ENCODE peak calls at places on chromosomes 6 and 20, in eight cellular contexts. One of them, this sample, is unnamed. For H3K9me3, the result is how much of the 10 kb centered on the place peaks cover.

GRCh38 chr20:25285856-25286798 is 38.2 kb downstream of the PYGB start:
- DNase-seq in GM23248: no peak
- DNase-seq in neuronal stem cell: no peak
- DNase-seq in lower lobe of right lung: peak
- DNase-seq in AG04450: no peak
- DNase-seq in CD8-positive, alpha-beta T cell: no peak
- DNase-seq in heart left ventricle: peak
- DNase-seq in adrenal gland: peak
- DNase-seq in this sample: peak

GRCh38 chr6:37113976-37114375 is 56.0 kb upstream of the PIM1 start:
- DNase-seq in GM23248: no peak
- DNase-seq in neuronal stem cell: no peak
- DNase-seq in lower lobe of right lung: no peak
- DNase-seq in AG04450: no peak
- DNase-seq in CD8-positive, alpha-beta T cell: no peak
- DNase-seq in heart left ventricle: no peak
- DNase-seq in adrenal gland: no peak
- DNase-seq in this sample: no peak

GRCh38 chr6:16332175-16332542 is 93.8 kb downstream of the GMPR start:
- DNase-seq in GM23248: peak
- DNase-seq in neuronal stem cell: peak
- DNase-seq in lower lobe of right lung: peak
- DNase-seq in AG04450: no peak
- DNase-seq in CD8-positive, alpha-beta T cell: peak
- DNase-seq in heart left ventricle: peak
- DNase-seq in adrenal gland: peak
- DNase-seq in this sample: peak

GRCh38 chr20:29326376-29327070 is 1930.9 kb upstream of the DEFB115 start:
- DNase-seq in GM23248: no peak
- DNase-seq in neuronal stem cell: no peak
- DNase-seq in lower lobe of right lung: no peak
- DNase-seq in AG04450: no peak
- DNase-seq in CD8-positive, alpha-beta T cell: no peak
- DNase-seq in heart left ventricle: no peak
- DNase-seq in adrenal gland: no peak
- DNase-seq in this sample: no peak

GRCh38 chr20:32522525-32522774 is 62.7 kb downstream of the NOL4L start:
- DNase-seq in GM23248: no peak
- DNase-seq in neuronal stem cell: no peak
- DNase-seq in lower lobe of right lung: peak
- DNase-seq in AG04450: no peak
- DNase-seq in CD8-positive, alpha-beta T cell: no peak
- DNase-seq in heart left ventricle: no peak
- DNase-seq in adrenal gland: no peak
- DNase-seq in this sample: no peak

GRCh38 chr6:131167773-131168172 is 32.5 kb downstream of the AKAP7 start:
- DNase-seq in GM23248: no peak
- DNase-seq in neuronal stem cell: no peak
- DNase-seq in lower lobe of right lung: no peak
- DNase-seq in AG04450: no peak
- DNase-seq in CD8-positive, alpha-beta T cell: no peak
- DNase-seq in heart left ventricle: no peak
- DNase-seq in adrenal gland: no peak
- DNase-seq in this sample: no peak

GRCh38 chr6:43737272-43738081 is 32.5 kb upstream of the VEGFA start:
- DNase-seq in GM23248: no peak
- DNase-seq in neuronal stem cell: no peak
- DNase-seq in lower lobe of right lung: no peak
- DNase-seq in AG04450: peak
- DNase-seq in CD8-positive, alpha-beta T cell: no peak
- DNase-seq in heart left ventricle: peak
- DNase-seq in adrenal gland: no peak
- DNase-seq in this sample: no peak

GRCh38 chr20:32535316-32535952 is 49.7 kb downstream of the NOL4L start:
- DNase-seq in GM23248: no peak
- DNase-seq in neuronal stem cell: no peak
- DNase-seq in lower lobe of right lung: peak
- DNase-seq in AG04450: no peak
- DNase-seq in CD8-positive, alpha-beta T cell: peak
- DNase-seq in heart left ventricle: no peak
- DNase-seq in adrenal gland: no peak
- DNase-seq in this sample: no peak

GRCh38 chr6:12034831-12035230 is 22.7 kb downstream of the HIVEP1 start:
- DNase-seq in GM23248: no peak
- DNase-seq in neuronal stem cell: no peak
- DNase-seq in lower lobe of right lung: no peak
- DNase-seq in AG04450: no peak
- DNase-seq in CD8-positive, alpha-beta T cell: no peak
- DNase-seq in heart left ventricle: no peak
- DNase-seq in adrenal gland: no peak
- DNase-seq in this sample: no peak

GRCh38 chr20:16205505-16205904 is 367.7 kb downstream of the KIF16B start:
- DNase-seq in GM23248: peak
- DNase-seq in neuronal stem cell: no peak
- DNase-seq in lower lobe of right lung: no peak
- DNase-seq in AG04450: no peak
- DNase-seq in CD8-positive, alpha-beta T cell: no peak
- DNase-seq in heart left ventricle: no peak
- DNase-seq in adrenal gland: no peak
- DNase-seq in this sample: no peak

GRCh38 chr20:813386-813785 is 20.1 kb upstream of the FAM110A start:
- DNase-seq in GM23248: no peak
- DNase-seq in neuronal stem cell: no peak
- DNase-seq in lower lobe of right lung: no peak
- DNase-seq in AG04450: no peak
- DNase-seq in CD8-positive, alpha-beta T cell: no peak
- DNase-seq in heart left ventricle: no peak
- DNase-seq in adrenal gland: no peak
- DNase-seq in this sample: no peak

GRCh38 chr6:65707134-65707826 is at the start of gene EYS:
- DNase-seq in GM23248: no peak
- DNase-seq in neuronal stem cell: no peak
- DNase-seq in lower lobe of right lung: no peak
- DNase-seq in AG04450: no peak
- DNase-seq in CD8-positive, alpha-beta T cell: no peak
- DNase-seq in heart left ventricle: no peak
- DNase-seq in adrenal gland: no peak
- DNase-seq in this sample: no peak

GRCh38 chr20:50655325-50655880 is 35.9 kb downstream of the RIPOR3 start:
- DNase-seq in GM23248: peak
- DNase-seq in neuronal stem cell: no peak
- DNase-seq in lower lobe of right lung: no peak
- DNase-seq in AG04450: peak
- DNase-seq in CD8-positive, alpha-beta T cell: no peak
- DNase-seq in heart left ventricle: peak
- DNase-seq in adrenal gland: peak
- DNase-seq in this sample: no peak

GRCh38 chr6:7723041-7723447 is 2.9 kb upstream of the BMP6 start:
- DNase-seq in GM23248: peak
- DNase-seq in neuronal stem cell: peak
- DNase-seq in lower lobe of right lung: peak
- DNase-seq in AG04450: peak
- DNase-seq in CD8-positive, alpha-beta T cell: peak
- DNase-seq in heart left ventricle: peak
- DNase-seq in adrenal gland: peak
- DNase-seq in this sample: peak

GRCh38 chr6:131015630-131016263 is 47.3 kb downstream of the EPB41L2 start:
- DNase-seq in GM23248: peak
- DNase-seq in neuronal stem cell: no peak
- DNase-seq in lower lobe of right lung: no peak
- DNase-seq in AG04450: no peak
- DNase-seq in CD8-positive, alpha-beta T cell: no peak
- DNase-seq in heart left ventricle: no peak
- DNase-seq in adrenal gland: peak
- DNase-seq in this sample: no peak

GRCh38 chr6:91243436-91243835 is 656.6 kb upstream of the MAP3K7 start:
- DNase-seq in GM23248: no peak
- DNase-seq in neuronal stem cell: no peak
- DNase-seq in lower lobe of right lung: no peak
- DNase-seq in AG04450: no peak
- DNase-seq in CD8-positive, alpha-beta T cell: no peak
- DNase-seq in heart left ventricle: no peak
- DNase-seq in adrenal gland: no peak
- DNase-seq in this sample: no peak

GRCh38 chr20:23049933-23050838 is 714 bp upstream of the THBD start:
- DNase-seq in GM23248: peak
- DNase-seq in neuronal stem cell: peak
- DNase-seq in lower lobe of right lung: peak
- DNase-seq in AG04450: no peak
- DNase-seq in CD8-positive, alpha-beta T cell: no peak
- DNase-seq in heart left ventricle: peak
- DNase-seq in adrenal gland: peak
- DNase-seq in this sample: no peak

GRCh38 chr6:117495425-117495824 is 13.0 kb downstream of the DCBLD1 start:
- DNase-seq in GM23248: no peak
- DNase-seq in neuronal stem cell: no peak
- DNase-seq in lower lobe of right lung: no peak
- DNase-seq in AG04450: no peak
- DNase-seq in CD8-positive, alpha-beta T cell: no peak
- DNase-seq in heart left ventricle: no peak
- DNase-seq in adrenal gland: no peak
- DNase-seq in this sample: no peak

GRCh38 chr20:37544386-37544785 is 16.7 kb upstream of the BLCAP start:
- DNase-seq in GM23248: no peak
- DNase-seq in neuronal stem cell: no peak
- DNase-seq in lower lobe of right lung: no peak
- DNase-seq in AG04450: no peak
- DNase-seq in CD8-positive, alpha-beta T cell: no peak
- DNase-seq in heart left ventricle: no peak
- DNase-seq in adrenal gland: no peak
- DNase-seq in this sample: no peak

DNA sequence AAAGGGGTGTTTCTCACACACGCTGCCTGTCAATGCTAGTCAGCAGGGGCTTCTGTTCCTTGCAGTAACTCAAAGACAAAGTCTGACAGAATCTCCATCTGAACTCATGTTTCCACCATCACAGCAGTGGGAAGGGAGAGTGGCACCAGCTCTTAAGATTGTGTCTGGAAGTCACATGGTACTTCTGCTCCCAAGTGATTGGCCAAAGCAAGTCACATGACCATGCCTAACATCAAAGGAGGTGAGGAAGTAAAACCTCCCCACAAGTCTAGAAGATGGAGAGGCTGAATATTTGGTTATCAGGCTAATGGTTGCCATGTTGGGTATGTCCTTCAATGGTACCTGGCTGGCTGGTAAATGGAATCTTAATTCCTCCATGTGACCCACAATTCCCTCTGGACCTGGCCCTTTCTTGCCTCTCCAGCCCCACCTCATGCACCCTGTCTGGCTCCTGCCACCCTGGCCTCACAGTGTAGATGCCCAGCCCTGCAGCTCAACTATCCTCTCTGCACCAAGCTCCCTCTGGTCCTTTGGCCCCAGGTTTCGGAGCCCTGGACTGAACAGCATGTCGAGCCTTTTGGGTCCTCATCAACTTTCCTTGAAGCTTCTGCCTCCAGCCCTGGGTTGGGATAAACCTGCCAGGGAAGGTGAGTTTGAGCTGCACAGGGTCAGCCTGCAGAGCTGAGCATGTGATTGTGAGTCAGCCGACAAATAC is 51.0 kb upstream of the PMEPA1 start:
- DNase-seq in GM23248: no peak
- DNase-seq in neuronal stem cell: no peak
- DNase-seq in lower lobe of right lung: no peak
- DNase-seq in AG04450: no peak
- DNase-seq in CD8-positive, alpha-beta T cell: no peak
- DNase-seq in heart left ventricle: no peak
- DNase-seq in adrenal gland: no peak
- DNase-seq in this sample: no peak
- H3K9me3 ChIP-seq in GM23248: under half
- H3K9me3 ChIP-seq in neuronal stem cell: under half
- H3K9me3 ChIP-seq in lower lobe of right lung: under half
- H3K9me3 ChIP-seq in AG04450: under half
- H3K9me3 ChIP-seq in CD8-positive, alpha-beta T cell: under half
- H3K9me3 ChIP-seq in heart left ventricle: under half
- H3K9me3 ChIP-seq in adrenal gland: under half
- H3K9me3 ChIP-seq in this sample: under half

GRCh38 chr6:24943774-24944173 is 8.0 kb upstream of the RIPOR2 start:
- DNase-seq in GM23248: no peak
- DNase-seq in neuronal stem cell: no peak
- DNase-seq in lower lobe of right lung: no peak
- DNase-seq in AG04450: no peak
- DNase-seq in CD8-positive, alpha-beta T cell: no peak
- DNase-seq in heart left ventricle: no peak
- DNase-seq in adrenal gland: no peak
- DNase-seq in this sample: no peak
- H3K9me3 ChIP-seq in GM23248: under half
- H3K9me3 ChIP-seq in neuronal stem cell: under half
- H3K9me3 ChIP-seq in lower lobe of right lung: under half
- H3K9me3 ChIP-seq in AG04450: under half
- H3K9me3 ChIP-seq in CD8-positive, alpha-beta T cell: under half
- H3K9me3 ChIP-seq in heart left ventricle: under half
- H3K9me3 ChIP-seq in adrenal gland: under half
- H3K9me3 ChIP-seq in this sample: under half

GRCh38 chr20:31484001-31484400 is 8.9 kb downstream of the REM1 start:
- DNase-seq in GM23248: peak
- DNase-seq in neuronal stem cell: no peak
- DNase-seq in lower lobe of right lung: no peak
- DNase-seq in AG04450: no peak
- DNase-seq in CD8-positive, alpha-beta T cell: no peak
- DNase-seq in heart left ventricle: no peak
- DNase-seq in adrenal gland: no peak
- DNase-seq in this sample: no peak

GRCh38 chr20:31485450-31486339 is 10.6 kb downstream of the REM1 start:
- DNase-seq in GM23248: peak
- DNase-seq in neuronal stem cell: no peak
- DNase-seq in lower lobe of right lung: peak
- DNase-seq in AG04450: no peak
- DNase-seq in CD8-positive, alpha-beta T cell: no peak
- DNase-seq in heart left ventricle: peak
- DNase-seq in adrenal gland: peak
- DNase-seq in this sample: no peak

GRCh38 chr20:31490752-31491151 is 15.7 kb downstream of the REM1 start:
- DNase-seq in GM23248: no peak
- DNase-seq in neuronal stem cell: no peak
- DNase-seq in lower lobe of right lung: no peak
- DNase-seq in AG04450: no peak
- DNase-seq in CD8-positive, alpha-beta T cell: no peak
- DNase-seq in heart left ventricle: no peak
- DNase-seq in adrenal gland: no peak
- DNase-seq in this sample: no peak

GRCh38 chr20:31489152-31489551 is 14.1 kb downstream of the REM1 start:
- DNase-seq in GM23248: no peak
- DNase-seq in neuronal stem cell: no peak
- DNase-seq in lower lobe of right lung: no peak
- DNase-seq in AG04450: no peak
- DNase-seq in CD8-positive, alpha-beta T cell: no peak
- DNase-seq in heart left ventricle: no peak
- DNase-seq in adrenal gland: no peak
- DNase-seq in this sample: no peak

GRCh38 chr20:31488171-31488570 is 13.1 kb downstream of the REM1 start:
- DNase-seq in GM23248: no peak
- DNase-seq in neuronal stem cell: no peak
- DNase-seq in lower lobe of right lung: no peak
- DNase-seq in AG04450: no peak
- DNase-seq in CD8-positive, alpha-beta T cell: no peak
- DNase-seq in heart left ventricle: peak
- DNase-seq in adrenal gland: no peak
- DNase-seq in this sample: no peak
- H3K9me3 ChIP-seq in GM23248: under half
- H3K9me3 ChIP-seq in neuronal stem cell: under half
- H3K9me3 ChIP-seq in lower lobe of right lung: under half
- H3K9me3 ChIP-seq in AG04450: under half
- H3K9me3 ChIP-seq in CD8-positive, alpha-beta T cell: under half
- H3K9me3 ChIP-seq in heart left ventricle: under half
- H3K9me3 ChIP-seq in adrenal gland: under half
- H3K9me3 ChIP-seq in this sample: under half

GRCh38 chr20:55333798-55334197 is 671.5 kb downstream of the CBLN4 start:
- DNase-seq in GM23248: no peak
- DNase-seq in neuronal stem cell: no peak
- DNase-seq in lower lobe of right lung: no peak
- DNase-seq in AG04450: no peak
- DNase-seq in CD8-positive, alpha-beta T cell: no peak
- DNase-seq in heart left ventricle: no peak
- DNase-seq in adrenal gland: no peak
- DNase-seq in this sample: no peak
- H3K9me3 ChIP-seq in GM23248: under half
- H3K9me3 ChIP-seq in neuronal stem cell: under half
- H3K9me3 ChIP-seq in lower lobe of right lung: under half
- H3K9me3 ChIP-seq in AG04450: under half
- H3K9me3 ChIP-seq in CD8-positive, alpha-beta T cell: under half
- H3K9me3 ChIP-seq in heart left ventricle: under half
- H3K9me3 ChIP-seq in adrenal gland: under half
- H3K9me3 ChIP-seq in this sample: under half

This sample was measured in T-helper 17 cell.